ENCODE peak calls at places on chromosomes 16 and 17, in seven cellular contexts. M is endothelial cell, A is MM.1S, V is choroid plexus epithelial cell, U is GM12865, Y is osteocyte, O is dorsolateral prefrontal cortex. B is an unnamed sample.

GRCh38 chr17:58822148-58823050 is 66.7 kb downstream of the PPM1E start:
- DNase-seq in M (no peak), A (no peak), V (no peak), U (no peak), Y (no peak), O (no peak), B (no peak)

GRCh38 chr16:22206847-22207714 is 1.0 kb downstream of the EEF2K start:
- DNase-seq in M (peak; percentile 26), A (peak; percentile 19), V (peak; percentile 42), U (peak; percentile 75), Y (peak; percentile 85), O (peak; percentile 58), B (peak; percentile 81)

GRCh38 chr17:3956983-3957382 is 7.3 kb downstream of the ATP2A3 start:
- DNase-seq in M (no peak), A (no peak), V (no peak), U (no peak), Y (no peak), O (no peak), B (no peak)

GRCh38 chr16:83418565-83418964 is 389.2 kb upstream of the HSBP1 start:
- DNase-seq in M (no peak), A (no peak), V (no peak), U (no peak), Y (no peak), O (no peak), B (no peak)

GRCh38 chr16:87457051-87457611 is 35.7 kb downstream of the ZCCHC14 start:
- DNase-seq in M (no peak), A (no peak), V (peak; percentile 63), U (no peak), Y (no peak), O (no peak), B (no peak)

GRCh38 chr17:10058924-10059683 is 139.3 kb downstream of the GAS7 start:
- DNase-seq in M (no peak), A (no peak), V (no peak), U (peak; percentile 75), Y (no peak), O (peak; percentile 73), B (no peak)

GRCh38 chr16:50505115-50505514 is 43.1 kb upstream of the NKD1 start:
- DNase-seq in M (no peak), A (no peak), V (no peak), U (no peak), Y (peak; percentile 63), O (no peak), B (no peak)

GRCh38 chr17:71118039-71118438 is 948.7 kb downstream of the KCNJ2 start:
- DNase-seq in M (peak; percentile 4), A (peak; percentile 16), V (peak; percentile 26), U (peak; percentile 2), Y (no peak), O (no peak), B (no peak)

GRCh38 chr17:56257075-56257474 is 103.8 kb downstream of the ANKFN1 start:
- DNase-seq in M (no peak), A (no peak), V (no peak), U (no peak), Y (no peak), O (no peak), B (no peak)

GRCh38 chr17:50177476-50177875 is 11.7 kb downstream of the SGCA start:
- DNase-seq in M (no peak), A (no peak), V (peak; percentile 17), U (no peak), Y (no peak), O (no peak), B (no peak)

GRCh38 chr17:7436556-7437368 is 1.5 kb downstream of the TMEM102 start:
- DNase-seq in M (peak; percentile 87), A (peak; percentile 89), V (peak; percentile 72), U (peak; percentile 92), Y (peak; percentile 92), O (peak; percentile 54), B (peak; percentile 78)

GRCh38 chr17:12637015-12637414 is 28.7 kb upstream of the MYOCD start:
- DNase-seq in M (no peak), A (no peak), V (peak; percentile 98), U (no peak), Y (no peak), O (peak; percentile 34), B (no peak)

GRCh38 chr16:67346328-67346727 is 19.7 kb downstream of the LRRC36 start:
- DNase-seq in M (no peak), A (no peak), V (no peak), U (no peak), Y (no peak), O (no peak), B (no peak)

GRCh38 chr17:79420318-79421243 is 190.3 kb downstream of the RBFOX3 start:
- DNase-seq in M (peak; percentile 26), A (no peak), V (peak; percentile 52), U (no peak), Y (peak; percentile 96), O (peak; percentile 65), B (peak; percentile 63)

GRCh38 chr16:47571049-47571448 is 109.9 kb downstream of the PHKB start:
- DNase-seq in M (no peak), A (no peak), V (no peak), U (peak; percentile 19), Y (no peak), O (no peak), B (no peak)

GRCh38 chr16:16185095-16185494 is 38.2 kb downstream of the ABCC6 start:
- DNase-seq in M (no peak), A (no peak), V (no peak), U (no peak), Y (no peak), O (no peak), B (no peak)

GRCh38 chr17:47192549-47192948 is 3.5 kb upstream of the CDC27 start:
- DNase-seq in M (no peak), A (peak; percentile 79), V (peak; percentile 10), U (peak; percentile 82), Y (no peak), O (no peak), B (no peak)

GRCh38 chr16:69217433-69217832 is 30.5 kb downstream of the SNTB2 start:
- DNase-seq in M (no peak), A (no peak), V (peak; percentile 56), U (no peak), Y (no peak), O (no peak), B (no peak)

GRCh38 chr17:64063766-64064224 is 43.4 kb upstream of the ICAM2 start:
- DNase-seq in M (peak; percentile 78), A (no peak), V (peak; percentile 63), U (peak; percentile 60), Y (no peak), O (no peak), B (peak; percentile 62)

GRCh38 chr17:72142614-72143013 is 21.8 kb downstream of the SOX9 start:
- DNase-seq in M (no peak), A (no peak), V (no peak), U (no peak), Y (no peak), O (no peak), B (no peak)

GRCh38 chr16:528111-529011 is 849 bp downstream of the CAPN15 start:
- DNase-seq in M (no peak), A (peak; percentile 17), V (peak; percentile 46), U (peak; percentile 46), Y (no peak), O (no peak), B (no peak)

GRCh38 chr17:17819561-17819995 is 17.2 kb downstream of the SREBF1 start:
- DNase-seq in M (no peak), A (no peak), V (peak; percentile 98), U (peak; percentile 91), Y (no peak), O (peak; percentile 70), B (peak; percentile 91)

GRCh38 chr17:77768475-77768874 is 190.0 kb upstream of the TNRC6C start:
- DNase-seq in M (no peak), A (peak; percentile 43), V (no peak), U (no peak), Y (no peak), O (no peak), B (no peak)

GRCh38 chr17:4997302-4998026 is at the start of the genes INCA1 and KIF1C:
- DNase-seq in M (peak; percentile 88), A (peak; percentile 93), V (peak; percentile 88), U (peak; percentile 95), Y (peak; percentile 96), O (peak; percentile 88), B (peak; percentile 100)
- TF ChIP-seq CTCF in M (no peak), A (no peak), V (no peak), U (no peak), Y (peak; percentile 15), O (peak; percentile 63), B (no peak)

DNA sequence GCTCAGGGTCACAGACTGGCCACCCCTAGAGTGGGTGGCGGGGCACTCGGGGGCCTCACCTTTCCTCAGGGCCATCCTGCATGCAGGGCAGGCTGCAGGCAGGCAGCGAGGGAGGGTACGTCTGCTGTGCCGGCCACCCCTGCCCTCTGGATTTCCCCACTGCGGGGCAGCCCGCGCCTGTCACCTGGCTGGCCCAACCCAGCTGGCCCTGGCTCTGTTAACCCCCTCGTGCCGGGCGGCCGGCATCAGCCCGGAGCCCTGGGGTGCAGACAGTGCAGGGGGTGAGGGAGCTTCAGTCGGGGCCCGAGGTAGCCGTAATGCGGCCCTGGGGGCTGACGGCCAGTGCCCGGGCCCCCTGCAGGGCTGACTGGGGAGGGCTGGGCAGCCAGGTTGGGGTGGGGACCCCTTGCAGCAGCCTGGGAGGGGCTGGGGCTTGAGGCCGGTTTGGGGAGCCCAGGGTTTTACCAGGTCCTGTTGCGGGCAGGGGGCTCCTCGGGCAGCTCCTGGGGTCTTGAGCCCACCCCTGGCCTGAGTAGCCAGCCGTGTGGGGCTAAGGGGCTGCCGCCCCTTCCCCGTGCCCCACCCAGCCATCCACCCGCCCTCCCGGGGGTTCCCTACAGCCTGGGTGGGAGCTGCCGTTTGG is at the start of gene IGFALS:
- DNase-seq in M (no peak), A (no peak), V (no peak), U (no peak), Y (peak; percentile 84), O (no peak), B (no peak)
- TF ChIP-seq CTCF in M (no peak), A (no peak), V (no peak), U (no peak), Y (no peak), O (no peak), B (no peak)

GRCh38 chr16:56094231-56094630 is 97.1 kb upstream of the GNAO1 start:
- DNase-seq in M (no peak), A (no peak), V (no peak), U (no peak), Y (peak; percentile 60), O (no peak), B (no peak)
- TF ChIP-seq CTCF in M (no peak), A (no peak), V (no peak), U (no peak), Y (no peak), O (no peak), B (no peak)

DNA sequence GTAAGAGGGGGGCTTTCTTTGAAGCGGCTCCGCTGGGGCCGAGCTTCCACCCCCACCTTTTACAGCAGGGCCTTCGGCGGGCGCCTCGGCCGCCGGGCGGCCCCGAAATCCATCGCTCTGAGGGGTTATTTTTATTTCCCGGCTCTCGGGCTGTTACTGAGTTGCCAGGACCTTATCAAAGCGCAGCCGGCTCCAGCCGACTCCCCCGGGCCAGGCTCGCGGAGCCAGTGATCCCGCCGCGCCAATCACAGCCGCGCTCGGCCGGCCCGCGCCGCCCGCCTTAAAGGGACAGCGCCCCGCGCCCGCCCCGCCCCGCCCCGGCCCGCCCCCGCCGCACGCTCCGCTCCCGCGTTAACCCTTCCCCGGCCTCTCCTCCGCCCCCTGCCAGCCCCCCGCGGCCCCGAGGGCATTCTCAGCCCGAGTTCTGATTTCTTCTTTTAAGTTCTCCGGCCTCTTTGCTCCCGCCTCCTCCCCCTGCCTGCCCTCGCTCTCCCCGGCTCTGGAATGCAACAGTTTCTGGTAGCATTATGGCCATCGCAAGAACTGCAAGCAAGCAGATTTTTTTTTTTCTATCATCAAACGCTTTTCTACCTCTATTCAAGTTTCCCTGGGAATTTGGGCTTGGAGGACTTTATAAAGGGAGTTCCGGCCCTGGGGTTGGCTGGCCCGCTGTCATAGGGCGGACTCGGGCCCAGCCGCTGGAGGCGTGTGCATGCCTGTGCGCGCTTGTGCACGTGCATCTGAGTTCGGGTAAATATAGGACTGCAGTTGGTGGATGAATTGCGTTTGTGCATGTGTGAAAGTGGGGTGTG is at the start of gene AXIN2:
- DNase-seq in M (peak; percentile 92), A (peak; percentile 93), V (peak; percentile 92), U (peak; percentile 92), Y (peak; percentile 95), O (peak; percentile 89), B (peak; percentile 92)
- TF ChIP-seq CTCF in M (no peak), A (peak; percentile 27), V (peak; percentile 43), U (peak; percentile 15), Y (no peak), O (peak; percentile 37), B (no peak)